ENCODE peak calls at places on chromosomes 13 and 19, in ten cellular contexts. N, J, E, V, Y, T, F, H, A and Q are unnamed samples.
A peak's percentile ranks its signal among the peaks of the same experiment; 100 is the strongest.

GRCh38 chr19:10567696-10568443 is 909 bp downstream of the CDKN2D start:
- DNase-seq in N (no peak), J (no peak), E (no peak), V (no peak), Y (no peak), T (no peak), F (no peak), H (no peak), A (no peak), Q (no peak)

GRCh38 chr13:43397110-43397509 is 373.7 kb downstream of the DNAJC15 start:
- DNase-seq in N (no peak), J (no peak), E (no peak), V (no peak), Y (no peak), T (no peak), F (no peak), H (no peak), A (no peak), Q (no peak)

GRCh38 chr13:84127597-84128128 is 245.4 kb upstream of the SLITRK1 start:
- DNase-seq in N (no peak), J (no peak), E (no peak), V (no peak), Y (no peak), T (no peak), F (no peak), H (no peak), A (no peak), Q (no peak)

GRCh38 chr19:30322641-30323320 is 49.4 kb upstream of the ZNF536 start:
- DNase-seq in N (no peak), J (no peak), E (no peak), V (no peak), Y (no peak), T (peak; percentile 17), F (no peak), H (no peak), A (no peak), Q (no peak)

GRCh38 chr13:74024314-74024713 is 109.9 kb downstream of the KLF12 start:
- DNase-seq in N (peak; percentile 28), J (no peak), E (no peak), V (no peak), Y (no peak), T (peak; percentile 27), F (no peak), H (no peak), A (no peak), Q (no peak)

GRCh38 chr13:98567140-98567539 is 9.8 kb downstream of the STK24 start:
- DNase-seq in N (no peak), J (no peak), E (no peak), V (no peak), Y (no peak), T (no peak), F (no peak), H (no peak), A (no peak), Q (no peak)

GRCh38 chr13:22064854-22065646 is 394.2 kb downstream of the FGF9 start:
- DNase-seq in N (no peak), J (no peak), E (no peak), V (no peak), Y (no peak), T (no peak), F (no peak), H (no peak), A (no peak), Q (no peak)

GRCh38 chr19:50645107-50645506 is 4.1 kb upstream of the C19orf81 start:
- DNase-seq in N (no peak), J (no peak), E (no peak), V (no peak), Y (no peak), T (no peak), F (no peak), H (no peak), A (no peak), Q (no peak)

GRCh38 chr19:47865166-47865565 is 6.1 kb downstream of the TPRX2 start:
- DNase-seq in N (peak; percentile 31), J (no peak), E (no peak), V (no peak), Y (no peak), T (no peak), F (no peak), H (no peak), A (no peak), Q (no peak)

GRCh38 chr19:48290341-48290922 is 20.6 kb downstream of the ZNF114 start:
- DNase-seq in N (no peak), J (no peak), E (no peak), V (no peak), Y (no peak), T (no peak), F (peak; percentile 90), H (no peak), A (no peak), Q (no peak)

GRCh38 chr13:60009300-60010248 is 154.2 kb downstream of the DIAPH3 start:
- DNase-seq in N (no peak), J (no peak), E (peak; percentile 48), V (no peak), Y (peak; percentile 43), T (peak; percentile 82), F (no peak), H (peak; percentile 29), A (no peak), Q (no peak)

GRCh38 chr13:107374038-107374437 is 806.1 kb upstream of the ARGLU1 start:
- DNase-seq in N (no peak), J (no peak), E (no peak), V (no peak), Y (no peak), T (no peak), F (no peak), H (no peak), A (no peak), Q (no peak)

GRCh38 chr13:107370036-107370785 is 802.3 kb upstream of the ARGLU1 start:
- DNase-seq in N (no peak), J (no peak), E (no peak), V (no peak), Y (no peak), T (no peak), F (no peak), H (no peak), A (no peak), Q (no peak)

GRCh38 chr13:107375701-107376350 is 807.9 kb upstream of the ARGLU1 start:
- DNase-seq in N (no peak), J (no peak), E (no peak), V (no peak), Y (no peak), T (no peak), F (no peak), H (no peak), A (no peak), Q (no peak)

GRCh38 chr13:107376393-107377085 is 808.6 kb upstream of the ARGLU1 start:
- DNase-seq in N (no peak), J (no peak), E (no peak), V (no peak), Y (no peak), T (no peak), F (no peak), H (no peak), A (no peak), Q (no peak)

DNA sequence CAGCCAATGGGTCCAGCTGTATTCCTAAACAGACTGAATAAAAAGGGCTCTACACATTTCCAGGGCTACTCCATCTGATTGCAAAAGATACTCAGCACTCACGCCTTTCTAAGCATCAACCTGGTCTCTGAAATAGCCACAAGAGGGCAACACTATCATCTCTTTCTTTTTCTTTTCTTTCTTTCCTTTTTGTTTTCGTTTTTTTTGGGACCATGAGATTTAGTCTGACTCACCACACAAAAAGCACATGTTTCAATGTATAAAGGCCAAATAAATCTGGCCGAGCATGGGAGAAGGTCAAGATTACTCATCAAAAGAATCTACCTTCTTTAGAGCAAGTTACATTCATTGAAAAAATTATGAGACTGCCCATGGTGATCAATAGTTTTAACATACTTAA is 805.6 kb upstream of the ARGLU1 start:
- DNase-seq in N (no peak), J (no peak), E (no peak), V (no peak), Y (no peak), T (no peak), F (peak; percentile 69), H (no peak), A (no peak), Q (no peak)
- TF ChIP-seq CTCF in N (peak; percentile 26), J (peak; percentile 44), E (peak; percentile 22), V (no peak), Y (peak; percentile 11), T (no peak), F (peak; percentile 75), H (peak; percentile 33), A (peak; percentile 19), Q (no peak)

DNA sequence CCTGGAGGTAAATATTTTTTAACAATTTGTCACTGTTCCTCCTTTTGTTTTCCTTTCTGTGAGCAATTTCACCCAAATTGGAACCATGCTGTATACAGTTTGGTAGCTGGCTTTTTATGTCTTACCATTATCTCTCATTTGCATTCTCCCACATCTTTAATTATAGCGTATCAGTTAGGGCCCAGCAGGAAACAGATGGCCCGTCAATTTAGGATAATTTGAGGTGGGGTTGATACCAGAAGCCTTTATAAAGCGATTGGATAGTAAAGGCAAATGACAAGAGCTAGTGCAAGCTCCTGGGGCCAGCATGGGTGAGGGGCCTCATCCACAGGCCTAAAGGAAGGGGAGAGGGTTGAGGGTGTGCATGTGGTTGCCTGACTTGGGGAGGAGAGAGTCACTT is 3.8 kb upstream of the IFNL4 start:
- DNase-seq in N (no peak), J (no peak), E (no peak), V (no peak), Y (no peak), T (no peak), F (no peak), H (no peak), A (no peak), Q (no peak)
- H3K27me3 ChIP-seq in N (peaks cover 25% of the 10 kb centered on the region), J (peaks cover 59% of the 10 kb centered on the region), E (peaks cover 17% of the 10 kb centered on the region), V (peaks cover 13% of the 10 kb centered on the region), Y (no peaks in the 10 kb centered on the region), T (peaks cover 57% of the 10 kb centered on the region), F (peaks cover 57% of the 10 kb centered on the region), H (no peaks in the 10 kb centered on the region), A (peaks cover 18% of the 10 kb centered on the region), Q (peaks cover 4% of the 10 kb centered on the region)

GRCh38 chr19:35931874-35932202 is 4.3 kb upstream of the LRFN3 start:
- DNase-seq in N (no peak), J (no peak), E (no peak), V (no peak), Y (no peak), T (no peak), F (no peak), H (no peak), A (no peak), Q (no peak)
- TF ChIP-seq CTCF in N (no peak), J (no peak), E (peak; percentile 40), V (no peak), Y (no peak), T (no peak), F (no peak), H (no peak), A (no peak), Q (no peak)

DNA sequence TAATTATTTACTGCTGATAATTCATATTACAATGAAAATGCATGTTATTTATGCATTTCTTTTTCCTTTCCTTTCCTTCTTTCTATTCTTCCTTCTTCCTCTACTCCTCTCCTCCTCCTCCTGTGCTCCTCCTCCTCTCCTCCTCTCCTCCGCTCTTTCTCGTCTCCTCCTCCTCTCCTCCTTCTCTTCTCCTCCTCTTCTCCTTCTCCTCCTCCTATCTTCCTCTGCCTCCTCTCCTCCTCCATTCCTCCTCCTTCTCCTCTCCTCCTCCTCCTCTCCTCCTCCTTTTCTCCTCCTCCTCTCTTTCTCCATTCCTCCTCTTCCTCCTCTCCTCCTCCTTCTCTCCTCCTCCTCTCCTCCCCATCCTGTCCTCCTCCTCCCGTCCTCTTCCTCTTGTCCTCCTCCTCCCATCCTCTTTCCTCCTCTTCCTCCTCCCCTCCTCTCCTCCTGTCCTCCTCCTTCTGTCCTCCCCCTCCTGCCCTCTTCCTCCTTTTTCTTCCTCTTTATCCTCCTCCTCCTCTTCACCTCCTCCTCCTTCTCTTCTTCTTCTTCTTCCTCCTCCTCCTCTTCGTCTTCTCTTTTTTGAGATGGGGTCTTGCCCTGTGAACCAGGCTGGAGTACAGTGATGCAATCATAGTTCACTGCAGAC is 14.7 kb downstream of the ADGRE2 start:
- DNase-seq in N (no peak), J (no peak), E (no peak), V (no peak), Y (no peak), T (no peak), F (no peak), H (no peak), A (no peak), Q (no peak)
- H3K27me3 ChIP-seq in N (no peaks in the 10 kb centered on the region), J (peaks cover 9% of the 10 kb centered on the region), E (no peaks in the 10 kb centered on the region), V (no peaks in the 10 kb centered on the region), Y (no peaks in the 10 kb centered on the region), T (peaks cover 6% of the 10 kb centered on the region), F (no peaks in the 10 kb centered on the region), H (no peaks in the 10 kb centered on the region), A (no peaks in the 10 kb centered on the region), Q (no peaks in the 10 kb centered on the region)